ENCODE peak calls at places on chromosomes 4 and X, in four cellular contexts. T is prostate gland; F is PC-3; Q is stimulated activated CD4-positive, alpha-beta T cell treated with anti-CD3 and anti-CD28 coated beads, Interleukin-1b, Interleukin-23, amount 100 ng/mL, for 24 hours. A is an unnamed sample.

GRCh38 chr4:113893546-113893945 is 85.9 kb downstream of the ARSJ start:
- DNase-seq in T (no peak), F (peak), Q (no peak), A (no peak)

GRCh38 chr4:109730294-109731051 is 603 bp upstream of the PLA2G12A start:
- DNase-seq in Q (no peak), F (peak), T (peak), A (peak)

GRCh38 chr4:41881931-41882621 is 53.2 kb upstream of the TMEM33 start:
- DNase-seq in Q (no peak), T (no peak), F (no peak), A (no peak)

GRCh38 chrX:18619288-18619687 is 52.6 kb downstream of the RS1 start:
- DNase-seq in T (no peak), F (no peak), Q (no peak), A (no peak)

GRCh38 chrX:102746134-102746584 is 25.6 kb downstream of the GPRASP3 start:
- DNase-seq in F (no peak), Q (no peak), T (peak), A (no peak)

GRCh38 chr4:78298618-78299017 is 241.5 kb downstream of the FRAS1 start:
- DNase-seq in T (no peak), F (peak), Q (no peak), A (no peak)

GRCh38 chr4:30068234-30068633 is 651.9 kb upstream of the PCDH7 start:
- DNase-seq in T (no peak), F (no peak), Q (no peak), A (no peak)

GRCh38 chrX:134544614-134545255 is 84.8 kb downstream of the HPRT1 start:
- DNase-seq in T (no peak), F (no peak), Q (no peak), A (no peak)

GRCh38 chrX:148885203-148885602 is 384.8 kb downstream of the AFF2 start:
- DNase-seq in Q (no peak), T (no peak), F (no peak), A (no peak)

GRCh38 chr4:1856071-1856919 is at the start of gene LETM1:
- DNase-seq in T (peak), F (peak), Q (peak), A (peak)

GRCh38 chr4:146134761-146135160 is 40.8 kb upstream of the LSM6 start:
- DNase-seq in Q (no peak), T (peak), F (no peak), A (no peak)

GRCh38 chr4:171793723-171794122 is 19.5 kb upstream of the GALNTL6 start:
- DNase-seq in F (no peak), Q (no peak), T (no peak), A (no peak)

GRCh38 chrX:5644786-5645185 is 583.9 kb downstream of the NLGN4X start:
- DNase-seq in T (no peak), Q (no peak), F (no peak), A (no peak)

GRCh38 chr4:15410750-15411149 is 17.1 kb upstream of the C1QTNF7 start:
- DNase-seq in Q (no peak), T (no peak), F (no peak), A (no peak)

GRCh38 chrX:53682885-53683555 is 3.5 kb downstream of the HUWE1 start:
- DNase-seq in Q (no peak), F (peak), T (no peak), A (no peak)

GRCh38 chrX:154309041-154309775 is 13.6 kb downstream of the TKTL1 start:
- DNase-seq in Q (no peak), T (no peak), F (no peak), A (no peak)

GRCh38 chrX:145727476-145727875 is 90.2 kb upstream of the SLITRK2 start:
- DNase-seq in T (no peak), F (no peak), Q (no peak), A (peak)

GRCh38 chr4:11451720-11452119 is 23.0 kb upstream of the HS3ST1 start:
- DNase-seq in T (no peak), Q (no peak), F (peak), A (no peak)

GRCh38 chrX:7943600-7944245 is 16.5 kb upstream of the PNPLA4 start:
- DNase-seq in T (peak), F (no peak), Q (no peak), A (no peak)

GRCh38 chr4:20773144-20773997 is 73.1 kb downstream of the PACRGL start:
- DNase-seq in T (peak), F (peak), Q (no peak), A (peak)

GRCh38 chrX:153651540-153652079 is 4.6 kb downstream of the DUSP9 start:
- DNase-seq in T (no peak), Q (no peak), F (peak), A (no peak)

GRCh38 chr4:80026080-80026479 is 46.9 kb downstream of the ANTXR2 start:
- DNase-seq in Q (no peak), T (no peak), F (peak), A (no peak)

GRCh38 chr4:61924131-61924530 is 724.0 kb downstream of the ADGRL3 start:
- DNase-seq in Q (no peak), F (no peak), T (no peak), A (no peak)

GRCh38 chrX:44068043-44068442 is 94.9 kb upstream of the NDP start:
- DNase-seq in T (no peak), F (no peak), Q (no peak), A (no peak)

GRCh38 chr4:87557348-87557747 is 28.2 kb upstream of the SPARCL1 start:
- DNase-seq in Q (no peak), T (no peak), F (peak), A (no peak)

GRCh38 chrX:78455901-78456300 is 128.5 kb upstream of the CYSLTR1 start:
- DNase-seq in Q (no peak), T (no peak), F (peak), A (no peak)

GRCh38 chr4:121164291-121164690 is at the start of gene TNIP3:
- DNase-seq in F (peak), Q (no peak), T (no peak), A (no peak)

GRCh38 chr4:127138586-127138985 is 494.2 kb upstream of the INTU start:
- DNase-seq in T (no peak), Q (no peak), F (no peak), A (no peak)

GRCh38 chr4:148026022-148026421 is 294.1 kb downstream of the ARHGAP10 start:
- DNase-seq in T (no peak), Q (no peak), F (no peak), A (no peak)

GRCh38 chrX:100924370-100924769 is 4.3 kb downstream of the XKRX start:
- DNase-seq in F (no peak), T (no peak), Q (no peak), A (no peak)

GRCh38 chr4:128861856-128862518 is 52.5 kb downstream of the JADE1 start:
- DNase-seq in F (no peak), Q (no peak), T (no peak), A (no peak)

GRCh38 chr4:82436130-82436529 is 5.7 kb downstream of the ENOPH1 start:
- DNase-seq in Q (no peak), T (no peak), F (no peak), A (no peak)

GRCh38 chrX:45781901-45782553 is 581.4 kb upstream of the DIPK2B start:
- DNase-seq in Q (no peak), T (no peak), F (peak), A (no peak)

GRCh38 chr4:36288727-36289126 is 7.3 kb downstream of the DTHD1 start:
- DNase-seq in T (no peak), Q (no peak), F (peak), A (no peak)

GRCh38 chr4:84503495-84504437 is 4.7 kb upstream of the NKX6-1 start:
- DNase-seq in F (peak), Q (no peak), T (peak), A (peak)

GRCh38 chr4:38128478-38129451 is 168.6 kb downstream of the PTTG2 start:
- DNase-seq in T (no peak), Q (peak), F (peak), A (no peak)

GRCh38 chr4:56512166-56512565 is 6.6 kb downstream of the ARL9 start:
- DNase-seq in T (no peak), F (no peak), Q (no peak), A (no peak)

A was measured in midbrain.